ENCODE peak calls at places on chromosomes 3 and 15, in six cellular contexts. O, Z, L, V, E and M are unnamed samples.

GRCh38 chr15:78083687-78084358 is 6.3 kb upstream of the TBC1D2B start:
- DNase-seq in O (no peak), Z (no peak), L (no peak), V (no peak), E (no peak), M (no peak)

GRCh38 chr15:70436428-70436827 is 326.9 kb downstream of the UACA start:
- DNase-seq in O (no peak), Z (no peak), L (no peak), V (no peak), E (no peak), M (no peak)

GRCh38 chr3:54967586-54968244 is 39.9 kb upstream of the LRTM1 start:
- DNase-seq in O (peak; percentile 90), Z (no peak), L (no peak), V (no peak), E (no peak), M (no peak)

GRCh38 chr3:54188176-54188791 is 65.9 kb downstream of the CACNA2D3 start:
- DNase-seq in O (peak; percentile 34), Z (no peak), L (peak; percentile 65), V (no peak), E (peak; percentile 94), M (no peak)

GRCh38 chr15:68589783-68590710 is 11.3 kb downstream of the CORO2B start:
- DNase-seq in O (no peak), Z (no peak), L (no peak), V (peak; percentile 51), E (no peak), M (no peak)

GRCh38 chr3:47261301-47261700 is 21.3 kb downstream of the KIF9 start:
- DNase-seq in O (peak; percentile 28), Z (no peak), L (no peak), V (no peak), E (no peak), M (no peak)

GRCh38 chr3:188940213-188940914 is 231.4 kb upstream of the TPRG1 start:
- DNase-seq in O (no peak), Z (no peak), L (no peak), V (no peak), E (no peak), M (no peak)

GRCh38 chr15:99682455-99682854 is 50.8 kb downstream of the LYSMD4 start:
- DNase-seq in O (peak; percentile 95), Z (no peak), L (no peak), V (no peak), E (no peak), M (no peak)

GRCh38 chr3:16090013-16090412 is 84.5 kb upstream of the GALNT15 start:
- DNase-seq in O (peak; percentile 99), Z (no peak), L (peak; percentile 45), V (no peak), E (no peak), M (no peak)

GRCh38 chr3:100465871-100466777 is 26.3 kb upstream of the TMEM45A start:
- DNase-seq in O (no peak), Z (no peak), L (no peak), V (peak; percentile 13), E (no peak), M (no peak)

GRCh38 chr15:74798388-74799254 is 14.0 kb upstream of the LMAN1L start:
- DNase-seq in O (no peak), Z (no peak), L (peak; percentile 80), V (peak; percentile 81), E (no peak), M (no peak)

GRCh38 chr3:184459355-184459754 is 79.5 kb downstream of the CHRD start:
- DNase-seq in O (peak; percentile 84), Z (no peak), L (peak; percentile 6), V (no peak), E (no peak), M (no peak)

GRCh38 chr15:101026686-101027272 is 107.6 kb downstream of the LRRK1 start:
- DNase-seq in O (no peak), Z (no peak), L (no peak), V (no peak), E (no peak), M (no peak)

GRCh38 chr15:40092416-40093223 is 16.1 kb downstream of the BMF start:
- DNase-seq in O (peak; percentile 86), Z (no peak), L (peak; percentile 67), V (peak; percentile 83), E (peak; percentile 63), M (no peak)

GRCh38 chr3:96863129-96863740 is 48.8 kb downstream of the EPHA6 start:
- DNase-seq in O (peak; percentile 2), Z (no peak), L (peak; percentile 20), V (no peak), E (peak; percentile 63), M (no peak)

GRCh38 chr3:10459954-10460754 is 45.2 kb downstream of the ATP2B2 start:
- DNase-seq in O (peak; percentile 84), Z (no peak), L (peak; percentile 38), V (no peak), E (peak; percentile 97), M (peak; percentile 14)

GRCh38 chr15:67126551-67127333 is 61.3 kb downstream of the SMAD3 start:
- DNase-seq in O (no peak), Z (no peak), L (peak; percentile 58), V (no peak), E (no peak), M (no peak)

GRCh38 chr3:18853269-18853668 is 295.0 kb upstream of the KCNH8 start:
- DNase-seq in O (no peak), Z (no peak), L (no peak), V (no peak), E (no peak), M (no peak)

GRCh38 chr3:79767194-79767952 is 425 bp downstream of the ROBO1 start:
- DNase-seq in O (no peak), Z (no peak), L (no peak), V (peak; percentile 6), E (peak; percentile 32), M (no peak)

GRCh38 chr3:5019411-5020261 is 40.4 kb downstream of the BHLHE40 start:
- DNase-seq in O (no peak), Z (no peak), L (peak; percentile 47), V (peak; percentile 34), E (no peak), M (peak; percentile 63)

GRCh38 chr15:99435138-99435695 is 130.6 kb upstream of the MEF2A start:
- DNase-seq in O (no peak), Z (peak; percentile 80), L (peak; percentile 45), V (peak; percentile 83), E (no peak), M (no peak)

GRCh38 chr3:52502001-52502400 is 6.9 kb downstream of the STAB1 start:
- DNase-seq in O (no peak), Z (no peak), L (no peak), V (peak; percentile 66), E (no peak), M (no peak)

GRCh38 chr3:100149130-100149529 is 34.8 kb upstream of the FILIP1L start:
- DNase-seq in O (no peak), Z (no peak), L (no peak), V (no peak), E (no peak), M (no peak)

GRCh38 chr3:71219744-71220638 is 363.5 kb downstream of the FOXP1 start:
- DNase-seq in O (no peak), Z (no peak), L (no peak), V (no peak), E (peak; percentile 58), M (no peak)

GRCh38 chr15:80850941-80851451 is 71.8 kb downstream of the CEMIP start:
- DNase-seq in O (no peak), Z (no peak), L (no peak), V (no peak), E (no peak), M (no peak)

GRCh38 chr3:127738192-127738840 is 65.6 kb downstream of the ABTB1 start:
- DNase-seq in O (peak; percentile 36), Z (no peak), L (no peak), V (no peak), E (no peak), M (no peak)

GRCh38 chr15:70267879-70268278 is 170.2 kb upstream of the TLE3 start:
- DNase-seq in O (peak; percentile 15), Z (no peak), L (no peak), V (no peak), E (no peak), M (no peak)

GRCh38 chr15:27077790-27078189 is 106.8 kb downstream of the GABRG3 start:
- DNase-seq in O (no peak), Z (no peak), L (no peak), V (no peak), E (no peak), M (no peak)
- H3K9me3 ChIP-seq in O (peaks cover 41% of the 10 kb centered on the region), Z (no peaks in the 10 kb centered on the region), L (no peaks in the 10 kb centered on the region), V (no peaks in the 10 kb centered on the region), E (no peaks in the 10 kb centered on the region), M (no peaks in the 10 kb centered on the region)

GRCh38 chr15:20344601-20345400 is 196.8 kb downstream of the GOLGA6L6 start:
- DNase-seq in O (no peak), Z (peak; percentile 78), L (no peak), V (peak; percentile 74), E (no peak), M (no peak)
- H3K9me3 ChIP-seq in O (peaks cover 79% of the 10 kb centered on the region), Z (peaks cover 32% of the 10 kb centered on the region), L (no peaks in the 10 kb centered on the region), V (peaks cover 23% of the 10 kb centered on the region), E (peaks cover 48% of the 10 kb centered on the region), M (no peaks in the 10 kb centered on the region)

DNA sequence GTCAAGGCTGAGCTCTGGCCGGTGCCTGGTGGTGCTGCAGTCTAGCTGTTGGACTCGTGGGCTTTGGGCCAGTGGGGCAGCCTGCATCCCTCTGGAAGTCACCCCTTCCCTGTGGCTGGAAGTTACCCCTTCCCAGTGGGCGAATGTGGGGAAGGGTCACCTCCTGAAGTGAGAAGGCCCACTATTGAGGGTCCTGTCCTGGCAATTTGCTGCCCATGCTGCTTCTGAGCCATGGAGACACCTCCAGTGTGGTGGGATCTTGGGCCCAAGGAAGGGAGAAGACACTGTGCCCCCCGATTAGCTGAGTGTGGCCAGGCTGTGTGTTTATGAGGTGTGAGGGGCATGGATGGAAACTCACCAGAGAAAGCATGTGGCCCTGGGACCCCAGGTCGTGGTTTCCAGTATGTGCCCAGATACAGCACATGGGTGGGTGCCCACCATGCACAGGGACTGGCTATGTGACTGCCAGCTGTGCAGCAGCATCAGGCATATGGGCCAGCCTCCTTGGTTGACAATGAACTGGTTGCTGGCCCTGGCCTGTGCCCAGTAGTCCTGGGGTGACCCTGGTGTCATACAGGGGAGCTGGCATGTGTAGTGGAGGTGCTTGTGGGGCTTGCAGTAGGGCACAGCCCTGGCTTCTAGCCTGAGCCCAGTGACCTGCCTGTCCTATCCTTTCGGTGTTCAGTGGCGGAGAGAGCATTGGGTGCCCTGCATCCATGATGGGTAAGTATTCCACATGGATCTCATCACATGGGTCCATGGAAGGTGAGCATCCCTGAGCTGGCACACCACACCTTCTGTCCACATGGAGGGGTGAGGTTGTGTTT is 221.2 kb downstream of the SNRPN start:
- DNase-seq in O (no peak), Z (no peak), L (peak; percentile 1), V (no peak), E (no peak), M (peak; percentile 2)
- H3K9me3 ChIP-seq in O (peaks cover 74% of the 10 kb centered on the region), Z (peaks cover 44% of the 10 kb centered on the region), L (no peaks in the 10 kb centered on the region), V (peaks cover 95% of the 10 kb centered on the region), E (no peaks in the 10 kb centered on the region), M (no peaks in the 10 kb centered on the region)

DNA sequence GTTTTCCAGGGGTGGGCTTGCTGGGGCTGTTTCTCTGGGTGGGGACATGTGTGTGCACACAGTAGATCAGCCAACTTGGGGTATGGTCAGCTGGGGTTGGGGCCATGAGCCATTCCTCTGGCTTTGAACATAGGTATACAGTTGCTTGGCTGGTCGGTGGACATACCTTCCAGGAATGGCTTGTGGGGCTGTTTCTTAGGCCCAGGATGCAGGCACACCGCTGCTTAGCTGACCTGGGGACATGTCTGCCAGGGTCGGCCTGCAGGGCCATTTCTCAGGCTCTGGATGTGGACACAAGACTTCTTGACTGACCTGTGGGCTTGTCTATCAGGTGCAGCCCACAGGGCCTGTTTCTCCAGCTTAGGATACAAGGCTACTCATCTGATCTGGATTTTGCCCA is 130.6 kb downstream of the DOCK3 start:
- DNase-seq in O (no peak), Z (no peak), L (no peak), V (no peak), E (no peak), M (no peak)
- H3K9me3 ChIP-seq in O (peaks cover 11% of the 10 kb centered on the region), Z (peaks cover 4% of the 10 kb centered on the region), L (no peaks in the 10 kb centered on the region), V (peaks cover 18% of the 10 kb centered on the region), E (no peaks in the 10 kb centered on the region), M (no peaks in the 10 kb centered on the region)

GRCh38 chr3:142288032-142288638 is 62.8 kb upstream of the GK5 start:
- DNase-seq in O (no peak), Z (no peak), L (no peak), V (no peak), E (no peak), M (no peak)
- H3K9me3 ChIP-seq in O (peaks cover 13% of the 10 kb centered on the region), Z (peaks cover 8% of the 10 kb centered on the region), L (no peaks in the 10 kb centered on the region), V (peaks cover 10% of the 10 kb centered on the region), E (no peaks in the 10 kb centered on the region), M (no peaks in the 10 kb centered on the region)